ENCODE peak calls at places on chromosomes 6 and 20, in ten cellular contexts. J, H, P, Z, A, V, Q, L, F and M are unnamed samples.

GRCh38 chr20:54475334-54476287 is at the start of gene DOK5:
- DNase-seq in J (peak), H (no peak), P (peak), Z (peak), A (peak), V (peak), Q (no peak), L (peak), F (peak), M (peak)

GRCh38 chr6:14037402-14038277 is 79.9 kb upstream of the CD83 start:
- DNase-seq in J (peak), H (no peak), P (no peak), Z (no peak), A (no peak), V (no peak), Q (peak), L (no peak), F (no peak), M (no peak)

GRCh38 chr6:112235956-112236355 is 18.4 kb downstream of the LAMA4 start:
- DNase-seq in J (peak), H (no peak), P (no peak), Z (no peak), A (no peak), V (no peak), Q (no peak), L (no peak), F (no peak), M (no peak)

GRCh38 chr20:32411955-32412706 is 54.0 kb downstream of the ASXL1 start:
- DNase-seq in J (no peak), H (no peak), P (no peak), Z (no peak), A (no peak), V (no peak), Q (no peak), L (no peak), F (no peak), M (no peak)

GRCh38 chr6:141551318-141551717 is 581.4 kb upstream of the GJE1 start:
- DNase-seq in J (no peak), H (no peak), P (no peak), Z (no peak), A (no peak), V (no peak), Q (no peak), L (no peak), F (no peak), M (no peak)

GRCh38 chr6:14964901-14965300 is 281.0 kb upstream of the JARID2 start:
- DNase-seq in J (peak), H (no peak), P (no peak), Z (no peak), A (no peak), V (no peak), Q (no peak), L (no peak), F (no peak), M (no peak)

GRCh38 chr6:56677559-56677958 is 34.9 kb upstream of the DST start:
- DNase-seq in J (peak), H (no peak), P (no peak), Z (no peak), A (no peak), V (no peak), Q (no peak), L (no peak), F (no peak), M (no peak)

GRCh38 chr20:5220334-5221077 is 93.7 kb downstream of the CDS2 start:
- DNase-seq in J (no peak), H (no peak), P (no peak), Z (no peak), A (no peak), V (no peak), Q (no peak), L (no peak), F (no peak), M (no peak)

GRCh38 chr6:44211284-44211683 is 5.4 kb upstream of the MYMX start:
- DNase-seq in J (no peak), H (no peak), P (no peak), Z (no peak), A (no peak), V (no peak), Q (no peak), L (no peak), F (no peak), M (no peak)

GRCh38 chr6:51283723-51284122 is 465.1 kb downstream of the TFAP2B start:
- DNase-seq in J (no peak), H (no peak), P (no peak), Z (no peak), A (no peak), V (no peak), Q (no peak), L (no peak), F (no peak), M (no peak)

GRCh38 chr6:156510242-156510641 is 266.9 kb upstream of the ARID1B start:
- DNase-seq in J (no peak), H (no peak), P (no peak), Z (no peak), A (no peak), V (no peak), Q (no peak), L (no peak), F (no peak), M (no peak)

GRCh38 chr20:2535711-2536561 is 437 bp upstream of the TMC2 start:
- DNase-seq in J (no peak), H (no peak), P (peak), Z (no peak), A (no peak), V (no peak), Q (no peak), L (no peak), F (no peak), M (peak)

GRCh38 chr6:16511048-16511660 is 250.1 kb downstream of the ATXN1 start:
- DNase-seq in J (peak), H (no peak), P (no peak), Z (no peak), A (no peak), V (no peak), Q (no peak), L (peak), F (no peak), M (no peak)

GRCh38 chr6:43621836-43622180 is 7.3 kb downstream of the GTPBP2 start:
- DNase-seq in J (no peak), H (no peak), P (no peak), Z (no peak), A (no peak), V (no peak), Q (no peak), L (no peak), F (no peak), M (no peak)

GRCh38 chr6:81328700-81329099 is 423.8 kb downstream of the TENT5A start:
- DNase-seq in J (no peak), H (no peak), P (no peak), Z (no peak), A (no peak), V (no peak), Q (no peak), L (no peak), F (no peak), M (no peak)

GRCh38 chr6:143159001-143159400 is 98.3 kb downstream of the AIG1 start:
- DNase-seq in J (no peak), H (no peak), P (no peak), Z (no peak), A (no peak), V (no peak), Q (no peak), L (no peak), F (no peak), M (no peak)

GRCh38 chr20:2093200-2093781 is 8.3 kb upstream of the STK35 start:
- DNase-seq in J (no peak), H (peak), P (peak), Z (no peak), A (peak), V (peak), Q (no peak), L (no peak), F (peak), M (peak)

GRCh38 chr6:76697585-76697984 is 625.1 kb upstream of the IMPG1 start:
- DNase-seq in J (peak), H (no peak), P (no peak), Z (no peak), A (no peak), V (no peak), Q (no peak), L (no peak), F (no peak), M (no peak)

GRCh38 chr6:134007077-134007476 is 45.3 kb downstream of the SLC2A12 start:
- DNase-seq in J (no peak), H (no peak), P (no peak), Z (no peak), A (no peak), V (no peak), Q (no peak), L (no peak), F (no peak), M (no peak)

GRCh38 chr20:53773792-53774371 is 180.2 kb upstream of the ZNF217 start:
- DNase-seq in J (peak), H (no peak), P (no peak), Z (no peak), A (no peak), V (no peak), Q (peak), L (no peak), F (no peak), M (no peak)

GRCh38 chr20:2986466-2986865 is 57.0 kb upstream of the GNRH2 start:
- DNase-seq in J (peak), H (no peak), P (no peak), Z (no peak), A (no peak), V (no peak), Q (no peak), L (no peak), F (no peak), M (no peak)

GRCh38 chr6:70601014-70601413 is 34.3 kb downstream of the SDHAF4 start:
- DNase-seq in J (no peak), H (no peak), P (no peak), Z (no peak), A (no peak), V (no peak), Q (no peak), L (no peak), F (no peak), M (no peak)

GRCh38 chr20:49276895-49277785 is 717 bp downstream of the ZNFX1 start:
- DNase-seq in J (no peak), H (peak), P (peak), Z (peak), A (peak), V (no peak), Q (no peak), L (peak), F (peak), M (peak)

GRCh38 chr6:98823845-98824162 is 10.6 kb upstream of the POU3F2 start:
- DNase-seq in J (no peak), H (no peak), P (no peak), Z (no peak), A (no peak), V (no peak), Q (no peak), L (no peak), F (no peak), M (no peak)

GRCh38 chr6:66897576-66897975 is 1190.5 kb upstream of the EYS start:
- DNase-seq in J (peak), H (peak), P (no peak), Z (no peak), A (no peak), V (no peak), Q (no peak), L (no peak), F (no peak), M (peak)

GRCh38 chr6:5135783-5136376 is 50.7 kb downstream of the PPP1R3G start:
- DNase-seq in J (no peak), H (peak), P (peak), Z (no peak), A (peak), V (no peak), Q (no peak), L (no peak), F (peak), M (peak)

GRCh38 chr6:163408352-163408991 is 6.0 kb upstream of the QKI start:
- DNase-seq in J (no peak), H (no peak), P (no peak), Z (no peak), A (no peak), V (no peak), Q (no peak), L (no peak), F (no peak), M (no peak)

GRCh38 chr6:12343440-12344162 is 53.4 kb downstream of the EDN1 start:
- DNase-seq in J (peak), H (no peak), P (no peak), Z (no peak), A (no peak), V (no peak), Q (no peak), L (no peak), F (no peak), M (no peak)

GRCh38 chr6:20952605-20953004 is 418.3 kb downstream of the CDKAL1 start:
- DNase-seq in J (peak), H (no peak), P (no peak), Z (no peak), A (no peak), V (peak), Q (peak), L (peak), F (peak), M (no peak)

GRCh38 chr6:14673201-14673600 is 555.6 kb downstream of the CD83 start:
- DNase-seq in J (peak), H (no peak), P (no peak), Z (no peak), A (no peak), V (no peak), Q (no peak), L (no peak), F (no peak), M (no peak)

GRCh38 chr6:25172819-25173218 is 106.4 kb upstream of the CARMIL1 start:
- DNase-seq in J (peak), H (no peak), P (no peak), Z (no peak), A (no peak), V (no peak), Q (peak), L (no peak), F (no peak), M (no peak)

GRCh38 chr6:156889986-156890385 is 112.8 kb downstream of the ARID1B start:
- DNase-seq in J (no peak), H (no peak), P (no peak), Z (no peak), A (no peak), V (no peak), Q (no peak), L (no peak), F (no peak), M (no peak)

GRCh38 chr6:5531853-5532375 is 270.6 kb downstream of the FARS2 start:
- DNase-seq in J (no peak), H (no peak), P (no peak), Z (no peak), A (no peak), V (no peak), Q (no peak), L (no peak), F (no peak), M (no peak)

GRCh38 chr6:56955171-56956155 is 556 bp downstream of the BEND6 start:
- DNase-seq in J (peak), H (peak), P (peak), Z (peak), A (peak), V (peak), Q (peak), L (peak), F (peak), M (peak)

GRCh38 chr20:31543966-31544598 is 29.8 kb downstream of the HM13 start:
- DNase-seq in J (peak), H (no peak), P (no peak), Z (no peak), A (no peak), V (no peak), Q (peak), L (no peak), F (no peak), M (no peak)

GRCh38 chr6:121223930-121224329 is 110.3 kb downstream of the TBC1D32 start:
- DNase-seq in J (no peak), H (no peak), P (no peak), Z (no peak), A (no peak), V (no peak), Q (no peak), L (no peak), F (no peak), M (no peak)

GRCh38 chr6:121223212-121223611 is 111.1 kb downstream of the TBC1D32 start:
- DNase-seq in J (no peak), H (no peak), P (no peak), Z (no peak), A (no peak), V (no peak), Q (no peak), L (no peak), F (no peak), M (no peak)

GRCh38 chr6:121216928-121217327 is 117.4 kb downstream of the TBC1D32 start:
- DNase-seq in J (peak), H (no peak), P (no peak), Z (no peak), A (no peak), V (no peak), Q (no peak), L (no peak), F (no peak), M (no peak)

DNA sequence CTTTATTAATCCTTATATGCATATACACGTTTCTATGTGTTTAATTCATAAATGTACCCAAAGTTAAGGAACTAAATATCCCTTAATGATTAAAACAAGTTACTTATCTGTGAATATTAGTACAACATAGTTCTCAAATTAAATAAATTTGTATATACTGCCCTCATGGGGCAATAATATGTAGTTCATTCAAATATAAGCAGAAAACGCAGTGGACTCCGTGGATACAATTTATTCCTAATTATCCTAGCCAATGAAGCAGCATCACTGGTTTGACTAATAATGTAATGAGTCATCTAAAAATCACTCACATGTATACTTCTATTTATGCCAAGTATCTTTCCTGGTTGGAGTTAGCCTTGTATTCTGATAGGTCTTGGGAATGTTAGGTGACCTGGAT is 111.6 kb downstream of the TBC1D32 start:
- DNase-seq in J (peak), H (no peak), P (no peak), Z (no peak), A (no peak), V (no peak), Q (no peak), L (no peak), F (no peak), M (no peak)
- TF ChIP-seq CTCF in J (peak), H (no peak), P (no peak), Z (peak), A (no peak), V (peak), Q (no peak), L (no peak), F (no peak), M (peak)

GRCh38 chr6:149046164-149046821 is 271.2 kb upstream of the TAB2 start:
- DNase-seq in J (no peak), H (no peak), P (no peak), Z (no peak), A (no peak), V (no peak), Q (no peak), L (no peak), F (no peak), M (no peak)

GRCh38 chr6:149044394-149044965 is 273.0 kb upstream of the TAB2 start:
- DNase-seq in J (no peak), H (no peak), P (no peak), Z (no peak), A (no peak), V (no peak), Q (no peak), L (no peak), F (no peak), M (peak)

GRCh38 chr6:149045404-149045803 is 272.1 kb upstream of the TAB2 start:
- DNase-seq in J (no peak), H (peak), P (no peak), Z (no peak), A (no peak), V (no peak), Q (no peak), L (no peak), F (no peak), M (no peak)

GRCh38 chr6:149041953-149042352 is 275.6 kb upstream of the TAB2 start:
- DNase-seq in J (no peak), H (no peak), P (no peak), Z (no peak), A (no peak), V (no peak), Q (no peak), L (no peak), F (no peak), M (no peak)

GRCh38 chr6:149043476-149044130 is 273.9 kb upstream of the TAB2 start:
- DNase-seq in J (no peak), H (no peak), P (peak), Z (no peak), A (peak), V (peak), Q (no peak), L (no peak), F (peak), M (peak)
- TF ChIP-seq CTCF in J (peak), H (no peak), P (peak), Z (no peak), A (peak), V (peak), Q (peak), L (no peak), F (peak), M (peak)

GRCh38 chr6:34120953-34121675 is 24.8 kb downstream of the GRM4 start:
- DNase-seq in J (no peak), H (no peak), P (no peak), Z (no peak), A (peak), V (no peak), Q (no peak), L (no peak), F (no peak), M (peak)
- TF ChIP-seq CTCF in J (no peak), H (no peak), P (no peak), Z (no peak), A (no peak), V (peak), Q (no peak), L (no peak), F (no peak), M (peak)

GRCh38 chr20:44461142-44461802 is 14.4 kb upstream of the TTPAL start:
- DNase-seq in J (no peak), H (no peak), P (no peak), Z (no peak), A (no peak), V (no peak), Q (no peak), L (no peak), F (no peak), M (no peak)
- TF ChIP-seq CTCF in J (no peak), H (no peak), P (peak), Z (no peak), A (no peak), V (no peak), Q (no peak), L (no peak), F (no peak), M (no peak)

GRCh38 chr20:23061713-23062561 is 12.5 kb upstream of the THBD start:
- DNase-seq in J (peak), H (no peak), P (no peak), Z (no peak), A (peak), V (peak), Q (peak), L (peak), F (no peak), M (peak)
- TF ChIP-seq CTCF in J (peak), H (no peak), P (peak), Z (no peak), A (peak), V (peak), Q (peak), L (peak), F (no peak), M (peak)

GRCh38 chr20:24489193-24489592 is 19.8 kb downstream of the SYNDIG1 start:
- DNase-seq in J (no peak), H (no peak), P (no peak), Z (no peak), A (no peak), V (no peak), Q (no peak), L (no peak), F (no peak), M (no peak)

GRCh38 chr20:24489631-24490260 is 20.3 kb downstream of the SYNDIG1 start:
- DNase-seq in J (no peak), H (no peak), P (no peak), Z (no peak), A (no peak), V (peak), Q (no peak), L (no peak), F (no peak), M (peak)

GRCh38 chr20:24491043-24491756 is 21.8 kb downstream of the SYNDIG1 start:
- DNase-seq in J (no peak), H (no peak), P (no peak), Z (no peak), A (no peak), V (peak), Q (no peak), L (no peak), F (no peak), M (no peak)

GRCh38 chr20:24492031-24492607 is 22.7 kb downstream of the SYNDIG1 start:
- DNase-seq in J (no peak), H (no peak), P (no peak), Z (peak), A (peak), V (peak), Q (no peak), L (no peak), F (no peak), M (peak)

GRCh38 chr20:24490598-24490997 is 21.2 kb downstream of the SYNDIG1 start:
- DNase-seq in J (no peak), H (no peak), P (no peak), Z (peak), A (no peak), V (peak), Q (no peak), L (no peak), F (no peak), M (peak)
- TF ChIP-seq CTCF in J (no peak), H (no peak), P (no peak), Z (no peak), A (no peak), V (no peak), Q (no peak), L (no peak), F (no peak), M (no peak)